ENCODE peak calls at places on chromosomes 5 and 9, in six cellular contexts. One of them, this sample, is unnamed.

GRCh38 chr9:34650816-34651215 is 1.2 kb upstream of the IL11RA start:
- DNase-seq in H9: no peak
- DNase-seq in heart right ventricle: no peak
- DNase-seq in breast epithelium: no peak
- DNase-seq in substantia nigra: no peak
- DNase-seq in CD4-positive, CD25-positive, alpha-beta regulatory T cell: no peak
- DNase-seq in this sample: peak; percentile 11

GRCh38 chr5:96968614-96969013 is 32.7 kb downstream of the LNPEP start:
- DNase-seq in H9: no peak
- DNase-seq in heart right ventricle: no peak
- DNase-seq in breast epithelium: no peak
- DNase-seq in substantia nigra: no peak
- DNase-seq in CD4-positive, CD25-positive, alpha-beta regulatory T cell: no peak
- DNase-seq in this sample: no peak

GRCh38 chr5:87243161-87243877 is 24.4 kb upstream of the RASA1 start:
- DNase-seq in H9: no peak
- DNase-seq in heart right ventricle: no peak
- DNase-seq in breast epithelium: no peak
- DNase-seq in substantia nigra: no peak
- DNase-seq in CD4-positive, CD25-positive, alpha-beta regulatory T cell: no peak
- DNase-seq in this sample: no peak

GRCh38 chr5:102270036-102270435 is 26.0 kb downstream of the SLCO4C1 start:
- DNase-seq in H9: no peak
- DNase-seq in heart right ventricle: no peak
- DNase-seq in breast epithelium: no peak
- DNase-seq in substantia nigra: no peak
- DNase-seq in CD4-positive, CD25-positive, alpha-beta regulatory T cell: no peak
- DNase-seq in this sample: no peak

GRCh38 chr9:99109522-99109921 is 4.6 kb downstream of the TGFBR1 start:
- DNase-seq in H9: no peak
- DNase-seq in heart right ventricle: no peak
- DNase-seq in breast epithelium: no peak
- DNase-seq in substantia nigra: no peak
- DNase-seq in CD4-positive, CD25-positive, alpha-beta regulatory T cell: no peak
- DNase-seq in this sample: no peak

GRCh38 chr9:122056484-122056883 is 36.6 kb downstream of the TTLL11 start:
- DNase-seq in H9: peak; percentile 61
- DNase-seq in heart right ventricle: no peak
- DNase-seq in breast epithelium: no peak
- DNase-seq in substantia nigra: no peak
- DNase-seq in CD4-positive, CD25-positive, alpha-beta regulatory T cell: no peak
- DNase-seq in this sample: no peak

GRCh38 chr5:72246954-72247442 is 73.0 kb downstream of the MRPS27 start:
- DNase-seq in H9: no peak
- DNase-seq in heart right ventricle: no peak
- DNase-seq in breast epithelium: no peak
- DNase-seq in substantia nigra: no peak
- DNase-seq in CD4-positive, CD25-positive, alpha-beta regulatory T cell: no peak
- DNase-seq in this sample: no peak

GRCh38 chr5:138701678-138702077 is 51.5 kb upstream of the CTNNA1 start:
- DNase-seq in H9: no peak
- DNase-seq in heart right ventricle: no peak
- DNase-seq in breast epithelium: no peak
- DNase-seq in substantia nigra: no peak
- DNase-seq in CD4-positive, CD25-positive, alpha-beta regulatory T cell: no peak
- DNase-seq in this sample: no peak

GRCh38 chr5:181121675-181122561 is 9.1 kb downstream of the OR2V1 start:
- DNase-seq in H9: no peak
- DNase-seq in heart right ventricle: no peak
- DNase-seq in breast epithelium: no peak
- DNase-seq in substantia nigra: no peak
- DNase-seq in CD4-positive, CD25-positive, alpha-beta regulatory T cell: no peak
- DNase-seq in this sample: no peak

GRCh38 chr5:173890195-173890951 is 2.2 kb downstream of the CPEB4 start:
- DNase-seq in H9: peak; percentile 39
- DNase-seq in heart right ventricle: peak; percentile 45
- DNase-seq in breast epithelium: no peak
- DNase-seq in substantia nigra: no peak
- DNase-seq in CD4-positive, CD25-positive, alpha-beta regulatory T cell: no peak
- DNase-seq in this sample: peak; percentile 44

GRCh38 chr5:129747847-129748407 is at the start of gene MINAR2:
- DNase-seq in H9: no peak
- DNase-seq in heart right ventricle: no peak
- DNase-seq in breast epithelium: no peak
- DNase-seq in substantia nigra: no peak
- DNase-seq in CD4-positive, CD25-positive, alpha-beta regulatory T cell: no peak
- DNase-seq in this sample: no peak

GRCh38 chr9:21964925-21965385 is 29.2 kb downstream of the CDKN2A start:
- DNase-seq in H9: peak; percentile 53
- DNase-seq in heart right ventricle: no peak
- DNase-seq in breast epithelium: no peak
- DNase-seq in substantia nigra: no peak
- DNase-seq in CD4-positive, CD25-positive, alpha-beta regulatory T cell: peak; percentile 60
- DNase-seq in this sample: no peak

GRCh38 chr9:18437315-18438200 is 36.4 kb upstream of the ADAMTSL1 start:
- DNase-seq in H9: no peak
- DNase-seq in heart right ventricle: peak; percentile 62
- DNase-seq in breast epithelium: no peak
- DNase-seq in substantia nigra: no peak
- DNase-seq in CD4-positive, CD25-positive, alpha-beta regulatory T cell: no peak
- DNase-seq in this sample: no peak

GRCh38 chr9:29456940-29457339 is 1883.7 kb upstream of the C9orf72 start:
- DNase-seq in H9: no peak
- DNase-seq in heart right ventricle: no peak
- DNase-seq in breast epithelium: no peak
- DNase-seq in substantia nigra: no peak
- DNase-seq in CD4-positive, CD25-positive, alpha-beta regulatory T cell: no peak
- DNase-seq in this sample: no peak

GRCh38 chr5:43358338-43358737 is 45.1 kb upstream of the HMGCS1 start:
- DNase-seq in H9: no peak
- DNase-seq in heart right ventricle: no peak
- DNase-seq in breast epithelium: no peak
- DNase-seq in substantia nigra: no peak
- DNase-seq in CD4-positive, CD25-positive, alpha-beta regulatory T cell: no peak
- DNase-seq in this sample: no peak

GRCh38 chr9:101354143-101354764 is 30.6 kb downstream of the BAAT start:
- DNase-seq in H9: no peak
- DNase-seq in heart right ventricle: no peak
- DNase-seq in breast epithelium: no peak
- DNase-seq in substantia nigra: no peak
- DNase-seq in CD4-positive, CD25-positive, alpha-beta regulatory T cell: no peak
- DNase-seq in this sample: no peak

GRCh38 chr9:114138537-114138936 is 16.8 kb upstream of the COL27A1 start:
- DNase-seq in H9: no peak
- DNase-seq in heart right ventricle: peak; percentile 23
- DNase-seq in breast epithelium: no peak
- DNase-seq in substantia nigra: no peak
- DNase-seq in CD4-positive, CD25-positive, alpha-beta regulatory T cell: no peak
- DNase-seq in this sample: no peak

GRCh38 chr9:114139061-114139460 is 16.3 kb upstream of the COL27A1 start:
- DNase-seq in H9: no peak
- DNase-seq in heart right ventricle: no peak
- DNase-seq in breast epithelium: no peak
- DNase-seq in substantia nigra: no peak
- DNase-seq in CD4-positive, CD25-positive, alpha-beta regulatory T cell: no peak
- DNase-seq in this sample: no peak

GRCh38 chr9:114141553-114142548 is 13.5 kb upstream of the COL27A1 start:
- DNase-seq in H9: no peak
- DNase-seq in heart right ventricle: no peak
- DNase-seq in breast epithelium: no peak
- DNase-seq in substantia nigra: no peak
- DNase-seq in CD4-positive, CD25-positive, alpha-beta regulatory T cell: no peak
- DNase-seq in this sample: no peak

GRCh38 chr9:114140850-114141249 is 14.5 kb upstream of the COL27A1 start:
- DNase-seq in H9: no peak
- DNase-seq in heart right ventricle: no peak
- DNase-seq in breast epithelium: no peak
- DNase-seq in substantia nigra: no peak
- DNase-seq in CD4-positive, CD25-positive, alpha-beta regulatory T cell: no peak
- DNase-seq in this sample: no peak

GRCh38 chr9:114140401-114140800 is 14.9 kb upstream of the COL27A1 start:
- DNase-seq in H9: no peak
- DNase-seq in heart right ventricle: no peak
- DNase-seq in breast epithelium: no peak
- DNase-seq in substantia nigra: no peak
- DNase-seq in CD4-positive, CD25-positive, alpha-beta regulatory T cell: no peak
- DNase-seq in this sample: no peak
- H3K27ac ChIP-seq in H9: no peak overlapping the region
- H3K27ac ChIP-seq in heart right ventricle: peak overlapping the region; percentile 31
- H3K27ac ChIP-seq in breast epithelium: peak overlapping the region; percentile 11
- H3K27ac ChIP-seq in substantia nigra: no peak overlapping the region
- H3K27ac ChIP-seq in CD4-positive, CD25-positive, alpha-beta regulatory T cell: no peak overlapping the region
- H3K27ac ChIP-seq in this sample: no peak overlapping the region

GRCh38 chr5:80229902-80230255 is 26.0 kb downstream of the SERINC5 start:
- DNase-seq in H9: peak; percentile 56
- DNase-seq in heart right ventricle: no peak
- DNase-seq in breast epithelium: no peak
- DNase-seq in substantia nigra: no peak
- DNase-seq in CD4-positive, CD25-positive, alpha-beta regulatory T cell: no peak
- DNase-seq in this sample: no peak
- H3K27ac ChIP-seq in H9: no peak overlapping the region
- H3K27ac ChIP-seq in heart right ventricle: no peak overlapping the region
- H3K27ac ChIP-seq in breast epithelium: peak overlapping the region; percentile 14
- H3K27ac ChIP-seq in substantia nigra: no peak overlapping the region
- H3K27ac ChIP-seq in CD4-positive, CD25-positive, alpha-beta regulatory T cell: no peak overlapping the region
- H3K27ac ChIP-seq in this sample: no peak overlapping the region

DNA sequence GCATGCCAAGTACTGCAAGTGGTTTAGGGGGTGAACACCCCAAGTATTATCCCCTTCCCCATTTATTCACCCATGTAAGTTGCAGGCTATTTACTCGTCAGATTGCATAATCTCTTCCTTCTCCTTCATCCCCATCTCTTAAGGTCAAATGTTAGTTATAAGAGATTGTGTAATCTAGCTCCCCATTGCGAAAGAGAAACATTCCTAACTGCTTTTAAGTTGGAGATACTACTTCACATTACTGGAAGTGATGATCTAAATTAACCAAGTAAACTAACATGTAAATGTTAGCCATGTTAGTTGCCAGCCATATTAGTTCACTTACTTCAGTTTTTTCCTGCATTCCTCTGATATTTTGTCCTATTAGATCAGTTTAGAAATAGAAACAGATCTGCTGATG is 262.3 kb downstream of the TAF11L14 start:
- DNase-seq in H9: no peak
- DNase-seq in heart right ventricle: no peak
- DNase-seq in breast epithelium: no peak
- DNase-seq in substantia nigra: no peak
- DNase-seq in CD4-positive, CD25-positive, alpha-beta regulatory T cell: no peak
- DNase-seq in this sample: no peak
- H3K27ac ChIP-seq in H9: no peak overlapping the region
- H3K27ac ChIP-seq in heart right ventricle: no peak overlapping the region
- H3K27ac ChIP-seq in breast epithelium: peak overlapping the region; percentile 64
- H3K27ac ChIP-seq in substantia nigra: no peak overlapping the region
- H3K27ac ChIP-seq in CD4-positive, CD25-positive, alpha-beta regulatory T cell: no peak overlapping the region
- H3K27ac ChIP-seq in this sample: no peak overlapping the region

GRCh38 chr9:124285490-124285889 is 27.7 kb downstream of the NEK6 start:
- DNase-seq in H9: no peak
- DNase-seq in heart right ventricle: no peak
- DNase-seq in breast epithelium: no peak
- DNase-seq in substantia nigra: no peak
- DNase-seq in CD4-positive, CD25-positive, alpha-beta regulatory T cell: no peak
- DNase-seq in this sample: no peak
- H3K27ac ChIP-seq in H9: no peak overlapping the region
- H3K27ac ChIP-seq in heart right ventricle: peak overlapping the region; percentile 62
- H3K27ac ChIP-seq in breast epithelium: peak overlapping the region; percentile 97
- H3K27ac ChIP-seq in substantia nigra: peak overlapping the region; percentile 61
- H3K27ac ChIP-seq in CD4-positive, CD25-positive, alpha-beta regulatory T cell: peak overlapping the region; percentile 56
- H3K27ac ChIP-seq in this sample: peak overlapping the region; percentile 92

GRCh38 chr9:109299901-109300300 is 21.0 kb downstream of the EPB41L4B start:
- DNase-seq in H9: no peak
- DNase-seq in heart right ventricle: no peak
- DNase-seq in breast epithelium: no peak
- DNase-seq in substantia nigra: no peak
- DNase-seq in CD4-positive, CD25-positive, alpha-beta regulatory T cell: no peak
- DNase-seq in this sample: no peak
- H3K27ac ChIP-seq in H9: no peak overlapping the region
- H3K27ac ChIP-seq in heart right ventricle: no peak overlapping the region
- H3K27ac ChIP-seq in breast epithelium: no peak overlapping the region
- H3K27ac ChIP-seq in substantia nigra: no peak overlapping the region
- H3K27ac ChIP-seq in CD4-positive, CD25-positive, alpha-beta regulatory T cell: no peak overlapping the region
- H3K27ac ChIP-seq in this sample: no peak overlapping the region

GRCh38 chr5:154206291-154206690 is 15.8 kb downstream of the GALNT10 start:
- DNase-seq in H9: no peak
- DNase-seq in heart right ventricle: no peak
- DNase-seq in breast epithelium: no peak
- DNase-seq in substantia nigra: no peak
- DNase-seq in CD4-positive, CD25-positive, alpha-beta regulatory T cell: no peak
- DNase-seq in this sample: no peak

GRCh38 chr5:154205441-154206117 is 15.0 kb downstream of the GALNT10 start:
- DNase-seq in H9: no peak
- DNase-seq in heart right ventricle: no peak
- DNase-seq in breast epithelium: no peak
- DNase-seq in substantia nigra: no peak
- DNase-seq in CD4-positive, CD25-positive, alpha-beta regulatory T cell: no peak
- DNase-seq in this sample: no peak

GRCh38 chr5:154202379-154203260 is 12.1 kb downstream of the GALNT10 start:
- DNase-seq in H9: no peak
- DNase-seq in heart right ventricle: no peak
- DNase-seq in breast epithelium: no peak
- DNase-seq in substantia nigra: no peak
- DNase-seq in CD4-positive, CD25-positive, alpha-beta regulatory T cell: peak; percentile 41
- DNase-seq in this sample: no peak

GRCh38 chr5:154201108-154201769 is 10.7 kb downstream of the GALNT10 start:
- DNase-seq in H9: no peak
- DNase-seq in heart right ventricle: no peak
- DNase-seq in breast epithelium: no peak
- DNase-seq in substantia nigra: no peak
- DNase-seq in CD4-positive, CD25-positive, alpha-beta regulatory T cell: no peak
- DNase-seq in this sample: no peak

GRCh38 chr5:154203798-154204578 is 13.5 kb downstream of the GALNT10 start:
- DNase-seq in H9: no peak
- DNase-seq in heart right ventricle: no peak
- DNase-seq in breast epithelium: no peak
- DNase-seq in substantia nigra: no peak
- DNase-seq in CD4-positive, CD25-positive, alpha-beta regulatory T cell: no peak
- DNase-seq in this sample: no peak
- H3K27ac ChIP-seq in H9: no peak overlapping the region
- H3K27ac ChIP-seq in heart right ventricle: no peak overlapping the region
- H3K27ac ChIP-seq in breast epithelium: no peak overlapping the region
- H3K27ac ChIP-seq in substantia nigra: no peak overlapping the region
- H3K27ac ChIP-seq in CD4-positive, CD25-positive, alpha-beta regulatory T cell: no peak overlapping the region
- H3K27ac ChIP-seq in this sample: no peak overlapping the region

DNA sequence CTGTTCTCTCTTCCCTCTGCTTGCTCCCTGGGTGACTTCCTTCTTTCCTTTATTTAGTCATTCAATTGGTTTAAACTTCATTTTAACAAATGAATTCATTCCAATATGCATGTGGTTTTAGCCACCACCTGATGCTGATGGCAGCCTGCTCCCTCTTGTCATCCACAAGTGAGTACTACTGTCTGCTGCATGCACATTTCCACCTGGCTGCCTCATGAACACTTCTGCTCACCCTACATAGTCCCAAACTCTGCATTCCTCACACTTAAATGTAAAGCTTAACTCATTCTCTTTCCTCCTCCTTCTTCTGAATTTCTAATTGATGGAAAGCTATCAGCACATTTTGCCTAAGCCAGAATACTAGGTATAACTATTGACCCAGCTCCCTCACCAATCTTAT is 184.7 kb upstream of the ZNF462 start:
- DNase-seq in H9: no peak
- DNase-seq in heart right ventricle: no peak
- DNase-seq in breast epithelium: no peak
- DNase-seq in substantia nigra: no peak
- DNase-seq in CD4-positive, CD25-positive, alpha-beta regulatory T cell: no peak
- DNase-seq in this sample: no peak
- H3K27ac ChIP-seq in H9: peak overlapping the region; percentile 18
- H3K27ac ChIP-seq in heart right ventricle: no peak overlapping the region
- H3K27ac ChIP-seq in breast epithelium: no peak overlapping the region
- H3K27ac ChIP-seq in substantia nigra: no peak overlapping the region
- H3K27ac ChIP-seq in CD4-positive, CD25-positive, alpha-beta regulatory T cell: no peak overlapping the region
- H3K27ac ChIP-seq in this sample: no peak overlapping the region